ENCODE peak calls at places on chromosomes 12 and 14, in four cellular contexts. O, I, C and W are unnamed samples.

GRCh38 chr14:95961481-95961880 is 77.7 kb upstream of the C14orf132 start:
- DNase-seq in O (no peak), I (no peak), C (no peak), W (no peak)

GRCh38 chr14:79809849-79810612 is 401.3 kb downstream of the DIO2 start:
- DNase-seq in O (no peak), I (peak), C (peak), W (no peak)

GRCh38 chr12:111745201-111745600 is 21.5 kb upstream of the ALDH2 start:
- DNase-seq in O (no peak), I (no peak), C (no peak), W (no peak)

GRCh38 chr14:70905316-70905715 is 1.9 kb upstream of the PCNX1 start:
- DNase-seq in O (no peak), I (no peak), C (peak), W (no peak)

GRCh38 chr14:100576091-100577085 is 10.8 kb downstream of the BEGAIN start:
- DNase-seq in O (no peak), I (no peak), C (no peak), W (no peak)

GRCh38 chr12:128817115-128818015 is 6.4 kb downstream of the SLC15A4 start:
- DNase-seq in O (no peak), I (no peak), C (peak), W (no peak)

GRCh38 chr14:89292579-89293348 is 124.3 kb downstream of the FOXN3 start:
- DNase-seq in O (no peak), I (no peak), C (no peak), W (no peak)

GRCh38 chr12:124018526-124018925 is 45.5 kb downstream of the ZNF664 start:
- DNase-seq in I (no peak), O (no peak), C (peak), W (no peak)

GRCh38 chr12:74119811-74120362 is 417.7 kb upstream of the ATXN7L3B start:
- DNase-seq in C (peak), O (no peak), I (no peak), W (peak)

GRCh38 chr14:75182820-75183219 is 6.4 kb upstream of the TMED10 start:
- DNase-seq in I (no peak), O (no peak), C (peak), W (peak)

GRCh38 chr14:21852061-21852664 is 178.5 kb upstream of the OR4E1 start:
- DNase-seq in I (peak), C (peak), O (peak), W (peak)

GRCh38 chr12:93080994-93081809 is 152.1 kb upstream of the EEA1 start:
- DNase-seq in C (peak), I (no peak), O (no peak), W (peak)

GRCh38 chr12:6635856-6636521 is at the start of gene LPAR5:
- DNase-seq in I (no peak), O (no peak), C (peak), W (no peak)

GRCh38 chr12:2118061-2118460 is 65.3 kb downstream of the CACNA1C start:
- DNase-seq in I (no peak), C (no peak), O (no peak), W (no peak)

GRCh38 chr12:3835914-3836313 is 37.3 kb downstream of the PARP11 start:
- DNase-seq in O (no peak), I (no peak), C (no peak), W (no peak)

GRCh38 chr12:108021129-108021528 is 108.0 kb upstream of the WSCD2 start:
- DNase-seq in C (no peak), O (no peak), I (no peak), W (no peak)

GRCh38 chr12:127386723-127387122 is 880.2 kb upstream of the TMEM132C start:
- DNase-seq in C (no peak), O (no peak), I (no peak), W (no peak)

GRCh38 chr12:57603758-57604453 is 718 bp upstream of the DTX3 start:
- DNase-seq in C (no peak), I (no peak), O (no peak), W (peak)

GRCh38 chr12:89016970-89017778 is 335.1 kb downstream of the DUSP6 start:
- DNase-seq in O (no peak), I (peak), C (peak), W (peak)

GRCh38 chr12:29566441-29566840 is 69.0 kb upstream of the OVCH1 start:
- DNase-seq in C (peak), I (no peak), O (no peak), W (no peak)

GRCh38 chr12:91098942-91099341 is 12.4 kb downstream of the LUM start:
- DNase-seq in O (no peak), C (peak), I (no peak), W (peak)

GRCh38 chr14:22567437-22567836 is 21.6 kb downstream of the DAD1 start:
- DNase-seq in I (no peak), C (no peak), O (no peak), W (no peak)

GRCh38 chr12:57845478-57846284 is 848 bp downstream of the CTDSP2 start:
- DNase-seq in C (peak), I (no peak), O (no peak), W (peak)

GRCh38 chr12:47878918-47879481 is 25.8 kb downstream of the VDR start:
- DNase-seq in I (no peak), O (no peak), C (no peak), W (no peak)

GRCh38 chr12:101967506-101967905 is 90.1 kb downstream of the DRAM1 start:
- DNase-seq in C (no peak), I (no peak), O (no peak), W (no peak)

GRCh38 chr12:132524405-132524804 is 34.5 kb downstream of the FBRSL1 start:
- DNase-seq in O (no peak), I (no peak), C (no peak), W (no peak)

GRCh38 chr14:63248211-63248610 is 44.0 kb downstream of the RHOJ start:
- DNase-seq in I (no peak), C (peak), O (no peak), W (no peak)

GRCh38 chr12:25816637-25817036 is 141.8 kb upstream of the RASSF8 start:
- DNase-seq in O (no peak), C (peak), I (no peak), W (no peak)

GRCh38 chr14:105529506-105530445 is 3.4 kb downstream of the TMEM121 start:
- DNase-seq in I (no peak), O (no peak), C (no peak), W (no peak)

GRCh38 chr12:65330341-65330740 is 51.9 kb downstream of the MSRB3 start:
- DNase-seq in I (no peak), O (no peak), C (no peak), W (no peak)

DNA sequence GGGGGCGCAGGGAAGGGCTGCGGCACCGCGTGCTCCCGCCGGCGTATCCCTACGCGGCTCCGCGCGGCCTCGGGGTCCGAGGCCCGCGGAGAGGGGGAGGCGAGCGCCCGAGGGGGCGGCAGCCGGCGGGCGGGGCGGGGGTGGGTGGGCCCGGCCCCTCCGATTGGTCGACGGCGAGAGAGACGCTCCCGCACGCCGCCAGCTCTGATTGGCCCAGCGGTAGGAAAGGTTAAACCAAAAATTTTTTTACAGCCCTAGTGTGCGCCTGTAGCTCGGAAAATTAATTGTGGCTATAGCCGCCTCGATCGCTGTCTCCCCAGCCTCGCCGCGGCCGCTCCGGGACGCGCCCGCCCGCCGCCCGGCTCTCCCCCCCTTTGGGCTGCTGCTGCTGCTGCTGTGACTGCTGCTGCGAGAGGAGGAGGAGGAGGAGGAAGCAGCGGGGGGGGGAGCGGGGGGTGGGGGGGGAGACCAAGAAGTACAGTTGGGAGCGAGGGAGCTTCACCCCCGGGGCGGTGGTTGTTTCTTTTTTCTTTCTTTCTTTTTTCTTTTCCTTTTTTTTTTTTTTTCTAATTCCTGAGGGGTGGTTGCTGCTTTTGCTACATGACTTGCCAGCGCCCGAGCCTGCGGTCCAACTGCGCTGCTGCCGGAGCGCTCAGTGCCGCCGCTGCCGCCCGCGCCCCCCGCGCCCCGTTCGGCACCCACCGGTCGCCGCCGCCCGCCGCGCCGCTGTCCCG is at the start of gene FOXG1:
- DNase-seq in C (no peak), O (no peak), I (peak), W (no peak)
- H3K4me3 ChIP-seq in C (peak), O (peak), I (peak), W (peak)

GRCh38 chr14:39243831-39244230 is 10.1 kb downstream of the MIA2 start:
- DNase-seq in C (no peak), I (no peak), O (no peak), W (peak)

GRCh38 chr14:39247256-39247655 is 13.5 kb downstream of the MIA2 start:
- DNase-seq in I (no peak), C (peak), O (no peak), W (no peak)

GRCh38 chr14:39246618-39247017 is 12.9 kb downstream of the MIA2 start:
- DNase-seq in I (no peak), C (no peak), O (no peak), W (no peak)

GRCh38 chr14:39240769-39241168 is 7.1 kb downstream of the MIA2 start:
- DNase-seq in O (no peak), C (no peak), I (no peak), W (no peak)

DNA sequence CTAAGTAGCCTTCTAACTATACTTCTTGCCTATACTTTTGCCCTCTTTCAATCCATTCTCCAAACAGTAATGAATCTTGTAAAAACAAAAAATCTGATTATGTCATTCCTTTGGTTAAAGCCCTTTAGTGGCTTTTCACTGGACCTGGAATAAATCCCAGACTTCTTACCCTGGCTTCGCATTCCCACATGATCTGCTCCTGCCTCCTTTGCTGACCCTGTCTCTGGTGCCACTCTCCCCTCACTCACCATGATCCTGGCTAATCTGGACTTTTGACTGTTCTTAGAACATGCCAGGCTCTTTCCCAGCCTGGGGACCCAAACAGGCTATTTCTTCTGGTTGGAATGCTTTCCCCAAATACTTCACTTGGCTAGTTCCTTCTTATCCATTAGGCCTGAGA is 7.9 kb downstream of the MIA2 start:
- DNase-seq in I (no peak), C (no peak), O (no peak), W (no peak)
- H3K27ac ChIP-seq in I (no peak), C (no peak), O (no peak), W (no peak)

DNA sequence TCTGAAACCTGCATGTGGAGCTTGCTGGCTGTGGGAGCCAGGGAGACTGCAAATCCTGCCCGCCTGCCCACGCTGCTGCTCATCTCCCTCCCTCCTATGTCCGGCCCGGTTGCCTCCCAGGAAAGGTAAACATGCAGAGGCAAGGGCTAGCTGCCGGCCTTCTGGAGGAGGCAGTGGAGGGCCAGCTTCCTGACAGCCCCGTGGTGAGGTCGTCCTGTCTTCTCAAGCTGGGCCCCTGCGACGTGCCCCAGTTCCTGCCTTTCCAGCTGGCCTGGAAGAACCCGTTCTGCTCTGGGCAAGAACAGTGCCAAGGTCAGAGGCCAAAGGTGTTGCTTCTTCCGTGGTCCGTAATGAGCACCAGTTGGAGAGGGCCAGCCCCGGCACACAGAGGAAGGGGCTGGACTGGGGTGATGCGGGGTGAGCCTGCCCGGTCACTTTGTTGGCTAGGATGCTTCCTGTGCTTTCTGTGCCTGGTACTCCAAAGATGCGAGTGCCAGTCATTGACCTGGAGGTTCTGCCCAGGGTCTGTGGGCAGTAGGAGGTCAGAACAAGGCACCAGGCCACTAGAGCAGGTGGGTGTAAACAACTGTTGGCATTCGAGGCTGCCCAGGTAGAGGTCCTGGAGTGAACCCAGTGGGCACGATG is 25.3 kb downstream of the TPCN1 start:
- DNase-seq in O (no peak), I (no peak), C (no peak), W (peak)
- H2BK12ac ChIP-seq in O (peak), I (peak), C (peak), W (peak)

GRCh38 chr14:68679746-68680467 is 113.0 kb downstream of the ZFP36L1 start:
- DNase-seq in C (no peak), I (no peak), O (no peak), W (no peak)
- H3K4me3 ChIP-seq in C (no peak), I (no peak), O (no peak), W (no peak)

DNA sequence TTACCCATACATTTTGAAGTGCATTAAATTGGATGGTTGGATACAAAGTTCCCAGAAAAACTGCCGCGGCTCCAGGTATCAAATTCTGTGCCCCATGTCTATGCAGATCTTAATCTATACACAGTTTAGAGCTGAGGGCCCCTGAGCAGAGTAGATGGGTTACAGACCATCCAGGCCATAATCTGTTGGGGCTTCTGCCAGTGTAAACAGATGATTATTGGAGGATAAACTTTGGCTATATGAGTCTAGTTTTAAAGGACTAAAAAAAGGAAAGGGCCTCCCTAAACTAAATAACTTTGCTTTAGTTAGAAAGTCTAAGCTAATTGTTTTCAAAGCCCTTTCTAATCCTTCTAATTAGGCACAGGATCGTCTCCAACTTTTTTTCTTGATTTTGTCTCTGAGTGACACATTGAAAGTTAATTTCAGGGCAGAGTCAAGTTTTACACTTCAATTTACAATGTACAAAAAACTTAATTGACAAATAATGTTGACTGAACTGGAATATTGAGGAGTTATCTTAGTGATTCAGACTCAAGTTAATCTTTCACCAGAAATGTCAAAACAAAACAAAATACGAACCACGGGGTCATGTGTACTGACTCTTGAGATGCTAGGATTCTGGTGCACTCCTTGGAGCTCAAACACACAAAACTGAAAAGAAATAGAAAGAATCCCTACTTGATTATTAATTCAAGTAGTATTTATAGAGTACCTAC is 133.9 kb upstream of the SCAF11 start:
- DNase-seq in I (no peak), C (peak), O (no peak), W (no peak)
- H3K27ac ChIP-seq in I (no peak), C (peak), O (no peak), W (no peak)

GRCh38 chr12:12086975-12087692 is 16.4 kb downstream of the BCL2L14 start:
- DNase-seq in C (no peak), O (peak), I (no peak), W (no peak)

GRCh38 chr12:12088761-12089160 is 18.0 kb downstream of the BCL2L14 start:
- DNase-seq in I (no peak), C (no peak), O (no peak), W (no peak)

GRCh38 chr12:12086331-12086730 is 15.6 kb downstream of the BCL2L14 start:
- DNase-seq in C (no peak), O (no peak), I (no peak), W (no peak)

GRCh38 chr12:12087693-12088034 is 16.9 kb downstream of the BCL2L14 start:
- DNase-seq in I (no peak), C (no peak), O (no peak), W (no peak)

GRCh38 chr12:12088147-12088546 is 17.4 kb downstream of the BCL2L14 start:
- DNase-seq in I (no peak), O (no peak), C (no peak), W (no peak)
- H2BK12ac ChIP-seq in I (no peak), O (peak), C (no peak), W (no peak)